ENCODE peak calls at places on chromosomes 4 and X, in four cellular contexts. One of them, this sample, is unnamed.

GRCh38 chr4:159283697-159284492 is 181.0 kb downstream of the RAPGEF2 start:
- ATAC-seq in heart right ventricle: no peak
- ATAC-seq in heart left ventricle: peak; percentile 32
- ATAC-seq in pancreas: no peak
- ATAC-seq in this sample: no peak

GRCh38 chr4:74790652-74791051 is 3.7 kb downstream of the BTC start:
- ATAC-seq in heart right ventricle: no peak
- ATAC-seq in heart left ventricle: no peak
- ATAC-seq in pancreas: no peak
- ATAC-seq in this sample: no peak

GRCh38 chr4:163598028-163598427 is 103.5 kb downstream of the TMA16 start:
- ATAC-seq in heart right ventricle: no peak
- ATAC-seq in heart left ventricle: no peak
- ATAC-seq in pancreas: no peak
- ATAC-seq in this sample: no peak

GRCh38 chrX:418927-419729 is 32.4 kb upstream of the PPP2R3B start:
- ATAC-seq in heart right ventricle: peak; percentile 42
- ATAC-seq in heart left ventricle: no peak
- ATAC-seq in pancreas: no peak
- ATAC-seq in this sample: no peak

GRCh38 chr4:122329876-122330595 is 48.8 kb upstream of the ADAD1 start:
- ATAC-seq in heart right ventricle: no peak
- ATAC-seq in heart left ventricle: no peak
- ATAC-seq in pancreas: no peak
- ATAC-seq in this sample: no peak

GRCh38 chr4:48162162-48162561 is 28.1 kb upstream of the TXK start:
- ATAC-seq in heart right ventricle: no peak
- ATAC-seq in heart left ventricle: no peak
- ATAC-seq in pancreas: no peak
- ATAC-seq in this sample: no peak

GRCh38 chr4:161577604-161578301 is 586.0 kb downstream of the FSTL5 start:
- ATAC-seq in heart right ventricle: no peak
- ATAC-seq in heart left ventricle: no peak
- ATAC-seq in pancreas: no peak
- ATAC-seq in this sample: no peak

GRCh38 chr4:140372607-140373327 is 679 bp upstream of the SCOC start:
- ATAC-seq in heart right ventricle: peak; percentile 40
- ATAC-seq in heart left ventricle: peak; percentile 29
- ATAC-seq in pancreas: no peak
- ATAC-seq in this sample: no peak

GRCh38 chrX:20269848-20270556 is 3.3 kb upstream of the RPS6KA3 start:
- ATAC-seq in heart right ventricle: no peak
- ATAC-seq in heart left ventricle: no peak
- ATAC-seq in pancreas: no peak
- ATAC-seq in this sample: no peak

GRCh38 chr4:183870997-183871396 is 34.1 kb upstream of the STOX2 start:
- ATAC-seq in heart right ventricle: no peak
- ATAC-seq in heart left ventricle: no peak
- ATAC-seq in pancreas: no peak
- ATAC-seq in this sample: no peak

GRCh38 chr4:56289934-56290333 is 97.4 kb downstream of the AASDH start:
- ATAC-seq in heart right ventricle: no peak
- ATAC-seq in heart left ventricle: peak; percentile 50
- ATAC-seq in pancreas: peak; percentile 45
- ATAC-seq in this sample: no peak
- H3K4me3 ChIP-seq in heart right ventricle: no peak overlapping the region
- H3K4me3 ChIP-seq in heart left ventricle: no peak overlapping the region
- H3K4me3 ChIP-seq in pancreas: no peak overlapping the region
- H3K4me3 ChIP-seq in this sample: peak overlapping the region; percentile 15

DNA sequence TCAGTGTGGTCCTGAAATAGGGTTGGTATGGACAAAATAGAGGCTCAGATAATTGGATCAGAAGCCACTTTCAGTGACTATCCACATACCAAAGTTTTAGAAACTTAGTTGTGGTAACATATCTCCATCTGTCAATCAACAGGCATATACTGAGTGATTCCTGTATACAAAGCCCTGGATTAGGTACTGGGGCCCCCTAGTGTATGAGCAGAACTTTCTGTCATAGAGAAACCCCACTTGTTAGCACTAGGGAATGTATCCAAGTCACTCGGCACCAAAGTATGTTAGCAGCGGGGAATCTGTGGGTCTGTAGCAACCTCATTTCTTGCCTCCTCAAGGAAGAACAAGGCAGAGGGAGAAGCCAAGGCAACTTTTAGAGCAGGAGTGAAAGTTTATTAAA is 50.7 kb downstream of the MAP7D3 start:
- ATAC-seq in heart right ventricle: peak; percentile 66
- ATAC-seq in heart left ventricle: peak; percentile 41
- ATAC-seq in pancreas: no peak
- ATAC-seq in this sample: no peak
- H3K4me1 ChIP-seq in heart right ventricle: peaks cover 19% of the 10 kb centered on the region
- H3K4me1 ChIP-seq in heart left ventricle: peaks cover 56% of the 10 kb centered on the region
- H3K4me1 ChIP-seq in pancreas: no peaks in the 10 kb centered on the region
- H3K4me1 ChIP-seq in this sample: peaks cover 12% of the 10 kb centered on the region

DNA sequence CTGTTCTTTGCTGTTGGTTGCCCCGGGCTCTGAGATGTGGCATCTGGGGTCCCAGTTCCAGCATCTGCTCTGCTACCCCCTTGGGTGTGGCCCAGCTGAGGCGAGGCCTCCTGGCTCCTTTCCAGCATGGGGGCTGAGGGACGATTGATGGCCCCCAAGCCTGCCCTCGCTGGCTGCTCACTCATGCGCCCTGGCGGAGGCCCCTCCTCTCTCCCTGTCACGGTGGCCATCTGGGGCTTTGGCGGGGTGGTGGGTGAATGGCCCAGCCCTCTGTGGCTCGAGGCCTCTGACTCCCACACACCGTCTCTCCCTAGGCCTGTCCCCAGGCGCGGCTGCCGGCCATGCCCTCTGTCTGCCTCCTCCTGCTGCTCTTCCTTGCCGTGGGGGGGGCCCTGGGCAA is 1.8 kb downstream of the PLXNA3 start:
- ATAC-seq in heart right ventricle: peak; percentile 3
- ATAC-seq in heart left ventricle: no peak
- ATAC-seq in pancreas: no peak
- ATAC-seq in this sample: no peak
- H3K4me3 ChIP-seq in heart right ventricle: peak overlapping the region; percentile 66
- H3K4me3 ChIP-seq in heart left ventricle: peak overlapping the region; percentile 85
- H3K4me3 ChIP-seq in pancreas: no peak overlapping the region
- H3K4me3 ChIP-seq in this sample: peak overlapping the region; percentile 64

GRCh38 chr4:53016099-53016498 is 154.0 kb downstream of the RASL11B start:
- ATAC-seq in heart right ventricle: no peak
- ATAC-seq in heart left ventricle: no peak
- ATAC-seq in pancreas: no peak
- ATAC-seq in this sample: no peak
- H3K4me1 ChIP-seq in heart right ventricle: peaks cover 53% of the 10 kb centered on the region
- H3K4me1 ChIP-seq in heart left ventricle: peaks cover 41% of the 10 kb centered on the region
- H3K4me1 ChIP-seq in pancreas: peaks cover 40% of the 10 kb centered on the region
- H3K4me1 ChIP-seq in this sample: no peaks in the 10 kb centered on the region

GRCh38 chr4:39043058-39043696 is 11.0 kb upstream of the TMEM156 start:
- ATAC-seq in heart right ventricle: no peak
- ATAC-seq in heart left ventricle: peak; percentile 77
- ATAC-seq in pancreas: no peak
- ATAC-seq in this sample: no peak
- H3K4me3 ChIP-seq in heart right ventricle: peak overlapping the region; percentile 70
- H3K4me3 ChIP-seq in heart left ventricle: peak overlapping the region; percentile 83
- H3K4me3 ChIP-seq in pancreas: no peak overlapping the region
- H3K4me3 ChIP-seq in this sample: no peak overlapping the region

This sample was measured in gastroesophageal sphincter.